ENCODE peak calls at places on chromosome 12, in nine cellular contexts. D, N, S, P, Z, O, M, L and V are unnamed samples.

GRCh38 chr12:88334271-88334670 is 192.2 kb downstream of the TMTC3 start:
- DNase-seq in N (no peak), Z (peak), S (no peak), M (no peak), D (peak), L (peak), P (no peak), O (no peak), V (no peak)

GRCh38 chr12:31828057-31828456 is 99.2 kb upstream of the AMN1 start:
- DNase-seq in S (no peak), P (no peak), M (no peak), Z (no peak), N (no peak), D (no peak), L (no peak), O (no peak), V (no peak)

GRCh38 chr12:51388826-51389225 is 2.4 kb downstream of the GALNT6 start:
- DNase-seq in L (no peak), D (no peak), S (no peak), Z (no peak), M (no peak), N (no peak), O (no peak), P (no peak), V (no peak)

GRCh38 chr12:116135209-116135930 is 142.1 kb downstream of the MED13L start:
- DNase-seq in N (no peak), M (no peak), D (no peak), L (peak), O (no peak), Z (no peak), P (no peak), S (peak), V (no peak)

GRCh38 chr12:109706747-109707469 is 6.7 kb upstream of the FAM222A start:
- DNase-seq in D (no peak), M (no peak), Z (no peak), L (no peak), S (no peak), P (peak), N (no peak), O (no peak), V (peak)

GRCh38 chr12:124030510-124030909 is 57.5 kb downstream of the ZNF664 start:
- DNase-seq in P (no peak), D (no peak), M (no peak), L (peak), Z (no peak), S (no peak), N (no peak), O (no peak), V (no peak)

GRCh38 chr12:95653761-95654546 is 102.7 kb upstream of the USP44 start:
- DNase-seq in S (peak), D (no peak), N (no peak), P (no peak), Z (no peak), L (peak), O (peak), M (no peak), V (no peak)

GRCh38 chr12:94073441-94074051 is 74.8 kb upstream of the PLXNC1 start:
- DNase-seq in M (no peak), P (no peak), Z (no peak), N (no peak), L (peak), O (no peak), S (no peak), D (no peak), V (no peak)

GRCh38 chr12:104805186-104805585 is 152.9 kb downstream of the SLC41A2 start:
- DNase-seq in N (no peak), M (no peak), L (peak), Z (no peak), O (no peak), S (no peak), P (no peak), D (no peak), V (no peak)

GRCh38 chr12:112812598-112813406 is 21.3 kb downstream of the RPH3A start:
- DNase-seq in O (no peak), D (no peak), M (no peak), P (no peak), Z (no peak), N (no peak), L (no peak), S (no peak), V (no peak)

GRCh38 chr12:3704512-3705348 is 48.2 kb downstream of the CRACR2A start:
- DNase-seq in N (no peak), M (no peak), O (peak), Z (no peak), D (no peak), L (peak), S (no peak), P (no peak), V (no peak)

GRCh38 chr12:58583956-58584355 is 336.3 kb downstream of the LRIG3 start:
- DNase-seq in S (no peak), O (no peak), M (no peak), P (no peak), L (no peak), D (no peak), Z (no peak), N (no peak), V (no peak)

GRCh38 chr12:100476013-100476751 is 2.5 kb downstream of the NR1H4 start:
- DNase-seq in S (no peak), P (peak), D (no peak), M (no peak), N (no peak), Z (no peak), L (no peak), O (no peak), V (no peak)

GRCh38 chr12:62660763-62661162 is 194.1 kb downstream of the MON2 start:
- DNase-seq in S (peak), O (no peak), Z (no peak), N (no peak), M (no peak), L (peak), D (no peak), P (no peak), V (no peak)

GRCh38 chr12:29148065-29148957 is 767 bp upstream of the FAR2 start:
- DNase-seq in D (no peak), P (no peak), S (peak), M (no peak), O (peak), N (peak), Z (no peak), L (no peak), V (peak)

GRCh38 chr12:28583771-28584261 is 393.6 kb downstream of the CCDC91 start:
- DNase-seq in L (peak), S (peak), N (no peak), O (peak), P (no peak), D (no peak), Z (no peak), M (no peak), V (no peak)

GRCh38 chr12:49052451-49053208 is 8.0 kb downstream of the KMT2D start:
- DNase-seq in O (no peak), Z (no peak), N (no peak), S (no peak), L (no peak), P (no peak), D (no peak), M (no peak), V (no peak)

GRCh38 chr12:81815611-81816010 is 56.5 kb upstream of the PPFIA2 start:
- DNase-seq in O (no peak), Z (no peak), N (no peak), M (no peak), L (no peak), P (no peak), S (no peak), D (no peak), V (no peak)

GRCh38 chr12:49795654-49796105 is 32.5 kb downstream of the NCKAP5L start:
- DNase-seq in L (no peak), P (no peak), D (no peak), N (no peak), M (no peak), O (no peak), S (no peak), Z (no peak), V (no peak)

DNA sequence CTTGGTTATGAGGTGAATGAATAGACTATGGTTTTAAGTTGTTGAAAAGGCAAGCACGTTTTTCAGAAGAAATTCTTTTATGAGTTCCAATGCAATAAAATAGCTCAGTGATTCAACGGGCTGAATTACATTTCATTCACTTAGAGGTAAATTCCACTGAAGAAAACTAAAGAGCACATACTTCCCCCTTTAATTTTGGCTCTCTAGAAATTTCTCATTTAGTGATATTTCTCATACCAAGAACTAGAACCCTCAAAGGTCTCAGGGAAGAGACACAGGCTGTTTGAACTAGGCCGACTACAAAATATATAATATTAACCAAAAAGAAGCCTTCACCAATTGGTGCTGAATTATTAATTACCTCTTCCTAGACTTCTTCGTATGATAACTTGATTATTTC is 68.6 kb downstream of the TAOK3 start:
- DNase-seq in N (no peak), D (no peak), M (no peak), O (no peak), S (no peak), Z (no peak), P (no peak), L (no peak), V (no peak)
- TF ChIP-seq POLR2A in N (no peak), D (no peak), M (no peak), O (no peak), S (no peak), Z (no peak), P (no peak), L (no peak), V (no peak)

DNA sequence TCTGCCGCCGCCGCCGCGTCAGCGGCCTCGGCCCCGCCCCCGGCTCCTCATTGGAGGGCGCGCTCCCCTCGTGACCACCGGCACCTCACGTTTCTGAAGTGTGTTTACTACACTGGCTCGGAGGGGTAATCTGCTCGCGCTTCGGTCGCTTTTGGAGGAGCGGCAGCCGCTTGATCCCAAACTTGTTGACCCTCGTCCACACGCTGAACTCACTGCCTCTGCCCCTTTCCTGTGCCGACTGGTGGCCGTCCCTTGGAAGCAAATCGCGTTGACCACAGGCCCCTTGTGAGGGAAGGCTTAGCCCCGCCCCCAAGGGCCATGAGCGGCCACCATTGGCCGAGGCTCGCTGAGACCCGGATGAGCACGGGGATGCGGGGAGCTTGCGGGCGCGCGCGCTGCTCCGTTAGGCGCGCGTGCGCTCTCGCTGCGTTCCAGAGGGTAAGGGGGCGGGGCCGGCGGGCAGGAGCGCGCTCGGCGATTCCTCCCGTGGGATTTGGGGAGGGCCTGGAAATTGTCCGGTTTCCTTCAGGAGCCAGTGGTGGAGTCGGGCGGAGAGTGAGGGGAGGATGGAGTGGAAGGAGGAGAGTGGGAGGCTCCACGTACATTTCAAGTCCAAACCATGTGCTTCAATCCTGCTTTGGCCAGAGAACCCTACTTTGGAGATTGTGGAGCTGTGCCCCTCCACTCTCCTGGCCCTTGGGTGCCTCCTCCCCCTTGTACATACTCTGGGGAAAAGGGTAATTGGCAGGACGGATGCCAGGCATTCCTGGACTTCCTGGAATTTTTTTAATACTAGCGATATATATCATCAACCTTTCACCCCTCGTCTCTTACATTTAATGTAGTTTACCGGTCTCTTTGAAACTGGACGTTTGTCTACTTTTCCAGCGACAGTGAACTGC is at the start of gene CRY1:
- DNase-seq in Z (peak), S (peak), P (peak), D (peak), O (peak), M (peak), L (peak), N (peak), V (peak)
- TF ChIP-seq POLR2A in Z (peak), S (peak), P (no peak), D (no peak), O (peak), M (no peak), L (peak), N (no peak), V (no peak)

DNA sequence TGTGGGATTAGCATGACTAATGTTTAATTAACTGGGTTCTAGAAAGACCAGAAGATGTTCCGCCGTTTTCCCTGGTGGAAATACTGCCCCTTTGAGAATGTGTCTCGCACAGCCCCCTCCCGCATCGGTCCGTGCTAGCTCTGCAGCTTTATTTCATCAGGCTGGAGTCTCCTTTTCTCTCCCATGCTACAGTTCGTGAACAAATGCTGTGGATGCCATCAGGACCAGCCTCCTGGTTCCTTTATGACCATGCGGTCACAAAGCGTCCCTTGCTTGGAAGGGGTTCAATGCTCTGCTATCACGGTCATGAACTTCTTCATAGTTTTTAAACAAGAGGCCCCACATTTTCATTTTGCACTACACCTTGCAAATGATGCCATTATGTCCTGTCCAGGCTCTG is 157.7 kb upstream of the TMEM132C start:
- DNase-seq in L (no peak), P (no peak), N (no peak), Z (no peak), S (no peak), M (no peak), O (no peak), D (no peak), V (no peak)
- TF ChIP-seq POLR2A in L (no peak), P (no peak), N (no peak), Z (no peak), S (no peak), M (no peak), O (no peak), D (no peak), V (no peak)

GRCh38 chr12:131946757-131947156 is 3.0 kb upstream of the EP400 start:
- DNase-seq in D (no peak), M (no peak), O (no peak), P (no peak), L (no peak), N (no peak), S (no peak), Z (no peak), V (no peak)

GRCh38 chr12:131943876-131944275 is 5.9 kb upstream of the EP400 start:
- DNase-seq in D (no peak), L (no peak), S (no peak), M (no peak), Z (peak), N (peak), O (no peak), P (no peak), V (peak)

GRCh38 chr12:131942671-131943070 is 7.1 kb upstream of the EP400 start:
- DNase-seq in O (no peak), L (no peak), Z (peak), D (no peak), N (peak), M (no peak), P (no peak), S (no peak), V (no peak)

GRCh38 chr12:131943389-131943788 is 6.4 kb upstream of the EP400 start:
- DNase-seq in L (no peak), Z (no peak), M (no peak), O (no peak), S (no peak), P (no peak), D (no peak), N (no peak), V (peak)

DNA sequence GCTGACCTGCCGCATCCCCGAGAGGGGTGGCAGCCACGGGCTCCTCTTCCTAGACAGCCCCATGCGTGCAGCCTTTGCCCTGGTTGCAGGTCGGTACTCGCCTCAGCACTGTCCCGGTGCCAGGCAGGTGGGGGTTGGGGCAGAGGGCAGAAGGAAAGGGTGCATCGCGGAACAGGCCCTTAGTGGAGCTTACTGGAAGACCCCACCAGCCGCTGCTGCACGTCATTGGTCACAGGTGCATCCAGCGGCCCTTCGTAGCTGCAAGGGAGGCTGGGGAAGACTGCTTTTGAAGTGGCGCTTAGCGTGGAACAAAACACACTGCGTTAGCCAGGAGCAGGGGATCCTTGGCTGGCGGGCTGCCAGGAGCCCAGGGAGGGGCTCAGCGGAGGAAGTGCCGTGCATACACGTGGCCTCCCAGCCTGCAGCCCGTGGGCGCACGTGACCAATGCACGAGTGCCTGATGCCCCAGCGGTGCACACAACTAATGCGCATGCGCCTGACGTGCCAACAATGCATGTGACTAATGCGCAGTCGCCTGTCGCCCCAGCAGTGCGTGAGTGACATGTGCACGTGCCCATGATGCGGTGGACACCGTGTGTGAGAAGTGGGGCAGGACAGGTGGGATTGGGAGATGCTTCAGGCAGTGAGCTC is 5.0 kb upstream of the EP400 start:
- DNase-seq in M (no peak), S (no peak), N (no peak), L (no peak), P (no peak), Z (peak), O (peak), D (no peak), V (peak)
- TF ChIP-seq POLR2A in M (no peak), S (peak), N (no peak), L (no peak), P (no peak), Z (no peak), O (no peak), D (no peak), V (no peak)